ENCODE peak calls at places on chromosomes 5 and 9, in ten cellular contexts. N, T, C, D, V, Y, E, F, I and H are unnamed samples.

GRCh38 chr5:159052282-159053011 is 47.3 kb downstream of the EBF1 start:
- DNase-seq in N (no peak), T (no peak), C (no peak), D (no peak), V (no peak), Y (peak), E (peak), F (no peak), I (no peak), H (no peak)

GRCh38 chr5:2848634-2849033 is 97.2 kb upstream of the IRX2 start:
- DNase-seq in N (no peak), T (no peak), C (no peak), D (no peak), V (no peak), Y (peak), E (no peak), F (no peak), I (no peak), H (no peak)

GRCh38 chr9:114138537-114138936 is 16.8 kb upstream of the COL27A1 start:
- DNase-seq in N (no peak), T (no peak), C (no peak), D (no peak), V (no peak), Y (no peak), E (peak), F (no peak), I (no peak), H (no peak)

GRCh38 chr5:12672141-12672540 is 767.9 kb upstream of the CTNND2 start:
- DNase-seq in N (no peak), T (no peak), C (no peak), D (no peak), V (no peak), Y (peak), E (no peak), F (no peak), I (no peak), H (no peak)

GRCh38 chr5:138468133-138468965 is 3.1 kb downstream of the EGR1 start:
- DNase-seq in N (no peak), T (no peak), C (peak), D (no peak), V (no peak), Y (no peak), E (peak), F (peak), I (no peak), H (peak)

GRCh38 chr9:113513541-113513940 is 50.0 kb downstream of the RGS3 start:
- DNase-seq in N (no peak), T (no peak), C (no peak), D (no peak), V (no peak), Y (no peak), E (no peak), F (no peak), I (no peak), H (no peak)

GRCh38 chr5:43227655-43228054 is 35.6 kb downstream of the NIM1K start:
- DNase-seq in N (no peak), T (no peak), C (peak), D (peak), V (no peak), Y (peak), E (peak), F (peak), I (peak), H (peak)

GRCh38 chr5:143880178-143880577 is 68.2 kb downstream of the HMHB1 start:
- DNase-seq in N (no peak), T (no peak), C (no peak), D (no peak), V (no peak), Y (no peak), E (no peak), F (no peak), I (no peak), H (no peak)

GRCh38 chr9:127311239-127311741 is 46.7 kb downstream of the GARNL3 start:
- DNase-seq in N (no peak), T (no peak), C (peak), D (peak), V (no peak), Y (peak), E (peak), F (no peak), I (no peak), H (peak)

GRCh38 chr9:133089271-133089671 is 27.5 kb downstream of the CEL start:
- DNase-seq in N (no peak), T (peak), C (no peak), D (no peak), V (no peak), Y (peak), E (no peak), F (no peak), I (no peak), H (no peak)
- TF ChIP-seq CTCF in N (no peak), T (no peak), C (no peak), D (no peak), V (no peak), Y (no peak), E (no peak), F (no peak), I (no peak), H (no peak)

DNA sequence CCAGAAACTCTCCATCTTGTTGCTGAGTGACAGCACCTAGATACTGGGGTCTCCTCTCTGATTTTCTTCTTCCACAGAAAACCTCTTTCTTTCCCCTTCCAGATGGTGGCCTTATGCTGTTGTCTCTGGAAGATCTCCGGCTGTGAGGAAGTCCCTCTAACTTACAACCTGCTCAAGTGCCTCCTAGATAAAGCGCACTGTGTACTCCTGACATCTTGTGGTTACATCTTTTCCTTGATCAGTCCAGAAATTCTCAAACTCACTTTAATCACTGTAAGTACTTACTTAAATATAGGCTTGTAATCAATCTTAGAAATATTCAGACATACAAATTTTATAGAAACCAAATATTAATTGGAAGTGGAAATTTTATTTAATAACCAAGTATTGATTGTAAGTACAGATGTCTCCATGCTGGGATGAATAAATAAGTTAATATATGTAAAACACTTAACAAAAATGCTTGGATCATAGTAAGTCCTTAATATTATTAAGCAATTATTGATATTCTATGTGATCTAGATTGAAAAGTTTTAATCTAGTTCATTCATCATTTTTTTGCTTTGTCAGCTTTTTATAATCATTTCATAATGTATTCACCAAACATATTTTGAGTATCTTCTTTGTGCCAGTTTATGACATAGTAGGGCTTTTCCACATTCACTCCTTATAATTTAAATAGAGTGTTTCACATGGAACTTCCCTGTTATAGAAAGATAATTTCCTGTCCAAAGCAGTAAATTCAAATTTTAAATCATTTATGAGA is 1381.4 kb upstream of the CDH6 start:
- DNase-seq in N (no peak), T (no peak), C (peak), D (no peak), V (no peak), Y (peak), E (no peak), F (no peak), I (no peak), H (no peak)
- TF ChIP-seq CTCF in N (no peak), T (peak), C (peak), D (peak), V (no peak), Y (peak), E (no peak), F (no peak), I (no peak), H (no peak)

GRCh38 chr5:146451411-146451810 is 4.3 kb downstream of the TCERG1 start:
- DNase-seq in N (no peak), T (no peak), C (no peak), D (no peak), V (no peak), Y (peak), E (no peak), F (no peak), I (no peak), H (no peak)
- TF ChIP-seq CTCF in N (peak), T (peak), C (peak), D (peak), V (no peak), Y (peak), E (peak), F (peak), I (no peak), H (no peak)

DNA sequence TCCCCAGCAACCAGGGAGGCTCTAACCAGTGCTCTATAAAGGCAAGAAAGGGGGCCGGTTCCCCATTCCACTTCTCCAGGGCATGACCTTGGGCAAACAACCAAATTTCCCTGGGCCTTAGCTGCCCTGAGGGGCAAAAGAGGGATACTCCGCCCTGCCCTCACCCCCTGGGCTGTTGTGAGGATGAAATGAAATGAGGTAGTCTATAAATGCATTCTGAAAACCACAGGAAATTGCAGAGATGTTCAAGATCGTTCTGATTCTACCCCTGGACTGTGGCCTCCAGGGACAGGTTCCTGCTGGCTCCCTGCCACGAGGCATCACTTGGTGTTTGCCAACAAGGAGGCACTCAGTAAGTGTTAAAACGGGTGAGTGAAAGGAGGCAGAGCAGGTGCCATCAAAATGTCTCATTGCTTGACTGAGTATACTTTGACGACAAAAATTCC is 5.7 kb downstream of the RAPGEF1 start:
- DNase-seq in N (no peak), T (no peak), C (peak), D (no peak), V (no peak), Y (no peak), E (peak), F (no peak), I (no peak), H (no peak)
- TF ChIP-seq CTCF in N (no peak), T (no peak), C (no peak), D (no peak), V (no peak), Y (no peak), E (no peak), F (no peak), I (no peak), H (no peak)

GRCh38 chr9:131276107-131276888 is at the start of gene FAM78A:
- DNase-seq in N (no peak), T (no peak), C (no peak), D (no peak), V (no peak), Y (peak), E (peak), F (no peak), I (no peak), H (no peak)

GRCh38 chr9:131275332-131276106 is 791 bp downstream of the FAM78A start:
- DNase-seq in N (no peak), T (peak), C (no peak), D (no peak), V (no peak), Y (peak), E (no peak), F (no peak), I (no peak), H (no peak)

GRCh38 chr9:131277673-131278420 is 1.5 kb upstream of the FAM78A start:
- DNase-seq in N (peak), T (peak), C (peak), D (peak), V (peak), Y (peak), E (peak), F (peak), I (peak), H (peak)

GRCh38 chr9:131278421-131279111 is 2.3 kb upstream of the FAM78A start:
- DNase-seq in N (no peak), T (no peak), C (no peak), D (no peak), V (no peak), Y (no peak), E (no peak), F (no peak), I (no peak), H (no peak)

GRCh38 chr9:131276891-131277672 is 772 bp upstream of the FAM78A start:
- DNase-seq in N (no peak), T (no peak), C (no peak), D (no peak), V (no peak), Y (no peak), E (no peak), F (no peak), I (no peak), H (no peak)
- TF ChIP-seq CTCF in N (no peak), T (no peak), C (no peak), D (peak), V (no peak), Y (no peak), E (no peak), F (no peak), I (no peak), H (no peak)

GRCh38 chr5:5881294-5881693 is 458.8 kb downstream of the ICE1 start:
- DNase-seq in N (no peak), T (peak), C (no peak), D (no peak), V (no peak), Y (peak), E (no peak), F (no peak), I (no peak), H (no peak)
- TF ChIP-seq CTCF in N (no peak), T (peak), C (no peak), D (no peak), V (no peak), Y (peak), E (no peak), F (no peak), I (no peak), H (no peak)

GRCh38 chr5:85288914-85289313 is 904.2 kb upstream of the EDIL3 start:
- DNase-seq in N (no peak), T (no peak), C (no peak), D (no peak), V (no peak), Y (peak), E (no peak), F (no peak), I (no peak), H (no peak)
- TF ChIP-seq CTCF in N (no peak), T (peak), C (no peak), D (no peak), V (no peak), Y (peak), E (no peak), F (no peak), I (no peak), H (no peak)

DNA sequence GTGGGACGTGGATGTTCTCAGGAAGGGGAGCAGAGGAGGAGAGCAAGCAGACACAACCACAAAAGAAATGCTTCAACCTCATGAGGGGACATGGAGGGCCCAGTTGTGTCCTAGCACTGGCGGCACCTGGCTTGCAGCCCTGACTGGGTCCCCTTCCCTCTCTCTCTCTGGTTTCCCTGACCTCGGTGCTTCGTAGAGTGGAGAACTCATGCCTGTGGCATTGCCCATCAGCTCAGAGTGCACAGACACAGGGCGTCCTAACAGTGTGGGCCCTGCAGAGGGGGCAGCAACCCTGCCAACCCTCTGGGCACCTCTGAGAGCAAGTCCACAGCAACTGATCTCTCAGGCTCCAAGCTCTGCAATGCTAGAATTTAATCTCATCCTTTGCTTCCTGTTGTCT is 140.6 kb downstream of the BARX1 start:
- DNase-seq in N (no peak), T (peak), C (peak), D (no peak), V (no peak), Y (peak), E (no peak), F (no peak), I (no peak), H (no peak)
- TF ChIP-seq CTCF in N (peak), T (peak), C (peak), D (no peak), V (no peak), Y (peak), E (no peak), F (no peak), I (no peak), H (peak)